ENCODE peak calls at places on chromosome 13, in six cellular contexts. F is PC-9; Z is GM18507; D is stimulated activated CD8-positive, alpha-beta memory T cell treated with anti-CD3 and anti-CD28 coated beads, Interleukin-12 subunit alpha, Interleukin-12 subunit beta, amount 100 ng/mL, for 4 hours; U is NCI-H2029; E is mesothelial cell of epicardium. S is an unnamed sample.

GRCh38 chr13:110341445-110342247 is 34.6 kb downstream of the COL4A2 start:
- DNase-seq in U (peak), F (no peak), E (no peak), D (no peak), Z (no peak), S (no peak)

GRCh38 chr13:48862572-48862971 is 113.1 kb upstream of the FNDC3A start:
- DNase-seq in Z (no peak), D (no peak), E (no peak), F (no peak), U (no peak), S (no peak)

GRCh38 chr13:113669871-113670341 is 2.9 kb downstream of the GRK1 start:
- DNase-seq in D (no peak), E (peak), F (no peak), U (no peak), Z (no peak), S (no peak)

GRCh38 chr13:93368296-93368695 is 141.7 kb downstream of the GPC6 start:
- DNase-seq in Z (no peak), E (no peak), U (no peak), D (no peak), F (no peak), S (no peak)

GRCh38 chr13:99436013-99436412 is 65.3 kb upstream of the TM9SF2 start:
- DNase-seq in F (no peak), U (no peak), Z (no peak), D (no peak), E (no peak), S (no peak)

GRCh38 chr13:66585669-66586203 is 644.4 kb downstream of the PCDH9 start:
- DNase-seq in E (no peak), U (no peak), F (no peak), Z (no peak), D (no peak), S (no peak)

GRCh38 chr13:102310691-102311432 is 91.0 kb downstream of the FGF14 start:
- DNase-seq in F (no peak), E (no peak), D (no peak), U (no peak), Z (no peak), S (no peak)

GRCh38 chr13:31477961-31478360 is 261.4 kb upstream of the RXFP2 start:
- DNase-seq in E (no peak), F (no peak), Z (no peak), U (no peak), D (no peak), S (no peak)

GRCh38 chr13:113663934-113664333 is 3.1 kb upstream of the GRK1 start:
- DNase-seq in E (no peak), U (no peak), D (no peak), F (no peak), Z (no peak), S (no peak)